ENCODE peak calls at places on chromosomes 3 and 15, in seven cellular contexts. One of them, this sample, is unnamed.

GRCh38 chr3:133874344-133874743 is 21.3 kb downstream of the RAB6B start:
- DNase-seq in GM23248: peak; percentile 32
- DNase-seq in Right ventricle myocardium superior: no peak
- DNase-seq in globus pallidus: no peak
- DNase-seq in activated T-cell treated with anti-CD3 and anti-CD28 coated beads for 24 hours: no peak
- DNase-seq in neural crest cell: no peak
- DNase-seq in AG04449: no peak
- DNase-seq in this sample: no peak

GRCh38 chr3:16559664-16560365 is 45.4 kb downstream of the DAZL start:
- DNase-seq in GM23248: no peak
- DNase-seq in Right ventricle myocardium superior: no peak
- DNase-seq in globus pallidus: no peak
- DNase-seq in activated T-cell treated with anti-CD3 and anti-CD28 coated beads for 24 hours: no peak
- DNase-seq in neural crest cell: no peak
- DNase-seq in AG04449: no peak
- DNase-seq in this sample: no peak

GRCh38 chr3:100605358-100605757 is 4.0 kb upstream of the ADGRG7 start:
- DNase-seq in GM23248: no peak
- DNase-seq in Right ventricle myocardium superior: no peak
- DNase-seq in globus pallidus: no peak
- DNase-seq in activated T-cell treated with anti-CD3 and anti-CD28 coated beads for 24 hours: no peak
- DNase-seq in neural crest cell: no peak
- DNase-seq in AG04449: no peak
- DNase-seq in this sample: no peak

GRCh38 chr15:33586791-33587697 is 276.3 kb downstream of the RYR3 start:
- DNase-seq in GM23248: no peak
- DNase-seq in Right ventricle myocardium superior: no peak
- DNase-seq in globus pallidus: no peak
- DNase-seq in activated T-cell treated with anti-CD3 and anti-CD28 coated beads for 24 hours: no peak
- DNase-seq in neural crest cell: no peak
- DNase-seq in AG04449: no peak
- DNase-seq in this sample: no peak

GRCh38 chr3:43733459-43734384 is 43.0 kb downstream of the ABHD5 start:
- DNase-seq in GM23248: peak; percentile 90
- DNase-seq in Right ventricle myocardium superior: peak; percentile 65
- DNase-seq in globus pallidus: no peak
- DNase-seq in activated T-cell treated with anti-CD3 and anti-CD28 coated beads for 24 hours: no peak
- DNase-seq in neural crest cell: no peak
- DNase-seq in AG04449: peak; percentile 87
- DNase-seq in this sample: peak; percentile 31

GRCh38 chr3:25169146-25169545 is 258.9 kb upstream of the RARB start:
- DNase-seq in GM23248: no peak
- DNase-seq in Right ventricle myocardium superior: no peak
- DNase-seq in globus pallidus: no peak
- DNase-seq in activated T-cell treated with anti-CD3 and anti-CD28 coated beads for 24 hours: no peak
- DNase-seq in neural crest cell: no peak
- DNase-seq in AG04449: no peak
- DNase-seq in this sample: no peak

GRCh38 chr3:37530298-37530697 is 331.4 kb upstream of the CTDSPL start:
- DNase-seq in GM23248: no peak
- DNase-seq in Right ventricle myocardium superior: no peak
- DNase-seq in globus pallidus: no peak
- DNase-seq in activated T-cell treated with anti-CD3 and anti-CD28 coated beads for 24 hours: no peak
- DNase-seq in neural crest cell: no peak
- DNase-seq in AG04449: no peak
- DNase-seq in this sample: no peak

GRCh38 chr3:23659274-23659673 is 146.5 kb upstream of the UBE2E1 start:
- DNase-seq in GM23248: no peak
- DNase-seq in Right ventricle myocardium superior: no peak
- DNase-seq in globus pallidus: peak; percentile 37
- DNase-seq in activated T-cell treated with anti-CD3 and anti-CD28 coated beads for 24 hours: no peak
- DNase-seq in neural crest cell: no peak
- DNase-seq in AG04449: no peak
- DNase-seq in this sample: peak; percentile 33

GRCh38 chr3:126263539-126263938 is 83.2 kb upstream of the ALDH1L1 start:
- DNase-seq in GM23248: no peak
- DNase-seq in Right ventricle myocardium superior: no peak
- DNase-seq in globus pallidus: no peak
- DNase-seq in activated T-cell treated with anti-CD3 and anti-CD28 coated beads for 24 hours: no peak
- DNase-seq in neural crest cell: no peak
- DNase-seq in AG04449: no peak
- DNase-seq in this sample: no peak

GRCh38 chr15:49645937-49646336 is 25.1 kb downstream of the DTWD1 start:
- DNase-seq in GM23248: peak; percentile 84
- DNase-seq in Right ventricle myocardium superior: no peak
- DNase-seq in globus pallidus: no peak
- DNase-seq in activated T-cell treated with anti-CD3 and anti-CD28 coated beads for 24 hours: no peak
- DNase-seq in neural crest cell: no peak
- DNase-seq in AG04449: peak; percentile 57
- DNase-seq in this sample: no peak

GRCh38 chr3:133881492-133881891 is 14.2 kb downstream of the RAB6B start:
- DNase-seq in GM23248: no peak
- DNase-seq in Right ventricle myocardium superior: no peak
- DNase-seq in globus pallidus: no peak
- DNase-seq in activated T-cell treated with anti-CD3 and anti-CD28 coated beads for 24 hours: no peak
- DNase-seq in neural crest cell: no peak
- DNase-seq in AG04449: no peak
- DNase-seq in this sample: no peak

GRCh38 chr3:134609821-134610454 is 40.9 kb downstream of the KY start:
- DNase-seq in GM23248: no peak
- DNase-seq in Right ventricle myocardium superior: no peak
- DNase-seq in globus pallidus: no peak
- DNase-seq in activated T-cell treated with anti-CD3 and anti-CD28 coated beads for 24 hours: no peak
- DNase-seq in neural crest cell: no peak
- DNase-seq in AG04449: no peak
- DNase-seq in this sample: peak; percentile 1

GRCh38 chr3:156443079-156443478 is 111.8 kb downstream of the SSR3 start:
- DNase-seq in GM23248: no peak
- DNase-seq in Right ventricle myocardium superior: no peak
- DNase-seq in globus pallidus: no peak
- DNase-seq in activated T-cell treated with anti-CD3 and anti-CD28 coated beads for 24 hours: no peak
- DNase-seq in neural crest cell: no peak
- DNase-seq in AG04449: no peak
- DNase-seq in this sample: no peak

GRCh38 chr3:108433928-108434327 is 76.5 kb downstream of the MYH15 start:
- DNase-seq in GM23248: no peak
- DNase-seq in Right ventricle myocardium superior: no peak
- DNase-seq in globus pallidus: no peak
- DNase-seq in activated T-cell treated with anti-CD3 and anti-CD28 coated beads for 24 hours: no peak
- DNase-seq in neural crest cell: no peak
- DNase-seq in AG04449: no peak
- DNase-seq in this sample: no peak

GRCh38 chr15:78322724-78323395 is 17.3 kb upstream of the CRABP1 start:
- DNase-seq in GM23248: no peak
- DNase-seq in Right ventricle myocardium superior: no peak
- DNase-seq in globus pallidus: no peak
- DNase-seq in activated T-cell treated with anti-CD3 and anti-CD28 coated beads for 24 hours: no peak
- DNase-seq in neural crest cell: peak; percentile 55
- DNase-seq in AG04449: no peak
- DNase-seq in this sample: no peak

GRCh38 chr3:15339786-15340215 is 7.4 kb upstream of the SH3BP5 start:
- DNase-seq in GM23248: peak; percentile 83
- DNase-seq in Right ventricle myocardium superior: no peak
- DNase-seq in globus pallidus: no peak
- DNase-seq in activated T-cell treated with anti-CD3 and anti-CD28 coated beads for 24 hours: no peak
- DNase-seq in neural crest cell: no peak
- DNase-seq in AG04449: no peak
- DNase-seq in this sample: no peak

GRCh38 chr15:48472756-48473155 is 141.5 kb downstream of the DUT start:
- DNase-seq in GM23248: peak; percentile 90
- DNase-seq in Right ventricle myocardium superior: no peak
- DNase-seq in globus pallidus: no peak
- DNase-seq in activated T-cell treated with anti-CD3 and anti-CD28 coated beads for 24 hours: no peak
- DNase-seq in neural crest cell: no peak
- DNase-seq in AG04449: no peak
- DNase-seq in this sample: no peak

GRCh38 chr3:177111541-177111949 is 85.7 kb downstream of the TBL1XR1 start:
- DNase-seq in GM23248: no peak
- DNase-seq in Right ventricle myocardium superior: no peak
- DNase-seq in globus pallidus: no peak
- DNase-seq in activated T-cell treated with anti-CD3 and anti-CD28 coated beads for 24 hours: no peak
- DNase-seq in neural crest cell: no peak
- DNase-seq in AG04449: no peak
- DNase-seq in this sample: no peak